ENCODE peak calls at places on chromosomes 6 and 20, in ten cellular contexts. One of them, this sample, is unnamed.

GRCh38 chr6:52361945-52362442 is at the start of gene PAQR8:
- DNase-seq in GF-D8: no peak
- DNase-seq in NCI-H748 treated with DMSO at 0.1 percent for 48 hours: peak
- DNase-seq in astrocyte of the spinal cord: peak
- DNase-seq in breast epithelium: peak
- DNase-seq in fibroblast of mammary gland: peak
- DNase-seq in HTR-8/SVneo: peak
- DNase-seq in prostate gland: peak
- DNase-seq in aorta: peak
- DNase-seq in stimulated activated CD8-positive, alpha-beta memory T cell treated with anti-CD3 and anti-CD28 coated beads, Interleukin-2, amount 100 ng/mL, for 48 hours: peak
- DNase-seq in this sample: peak

GRCh38 chr6:79146426-79146825 is 68.4 kb upstream of the PHIP start:
- DNase-seq in prostate gland: no peak
- DNase-seq in NCI-H748 treated with DMSO at 0.1 percent for 48 hours: no peak
- DNase-seq in breast epithelium: no peak
- DNase-seq in GF-D8: no peak
- DNase-seq in astrocyte of the spinal cord: no peak
- DNase-seq in stimulated activated CD8-positive, alpha-beta memory T cell treated with anti-CD3 and anti-CD28 coated beads, Interleukin-2, amount 100 ng/mL, for 48 hours: no peak
- DNase-seq in fibroblast of mammary gland: peak
- DNase-seq in aorta: no peak
- DNase-seq in HTR-8/SVneo: no peak
- DNase-seq in this sample: no peak

GRCh38 chr6:10521104-10521808 is at the start of gene GCNT2:
- DNase-seq in GF-D8: peak
- DNase-seq in HTR-8/SVneo: peak
- DNase-seq in astrocyte of the spinal cord: peak
- DNase-seq in prostate gland: peak
- DNase-seq in stimulated activated CD8-positive, alpha-beta memory T cell treated with anti-CD3 and anti-CD28 coated beads, Interleukin-2, amount 100 ng/mL, for 48 hours: no peak
- DNase-seq in breast epithelium: no peak
- DNase-seq in fibroblast of mammary gland: no peak
- DNase-seq in aorta: no peak
- DNase-seq in NCI-H748 treated with DMSO at 0.1 percent for 48 hours: peak
- DNase-seq in this sample: peak

GRCh38 chr6:24125980-24126379 is at the start of gene NRSN1:
- DNase-seq in aorta: peak
- DNase-seq in NCI-H748 treated with DMSO at 0.1 percent for 48 hours: peak
- DNase-seq in fibroblast of mammary gland: no peak
- DNase-seq in prostate gland: no peak
- DNase-seq in breast epithelium: no peak
- DNase-seq in GF-D8: no peak
- DNase-seq in stimulated activated CD8-positive, alpha-beta memory T cell treated with anti-CD3 and anti-CD28 coated beads, Interleukin-2, amount 100 ng/mL, for 48 hours: no peak
- DNase-seq in astrocyte of the spinal cord: no peak
- DNase-seq in HTR-8/SVneo: no peak
- DNase-seq in this sample: peak

GRCh38 chr20:1075564-1075963 is 42.8 kb upstream of the PSMF1 start:
- DNase-seq in stimulated activated CD8-positive, alpha-beta memory T cell treated with anti-CD3 and anti-CD28 coated beads, Interleukin-2, amount 100 ng/mL, for 48 hours: no peak
- DNase-seq in GF-D8: no peak
- DNase-seq in fibroblast of mammary gland: no peak
- DNase-seq in astrocyte of the spinal cord: no peak
- DNase-seq in breast epithelium: no peak
- DNase-seq in HTR-8/SVneo: no peak
- DNase-seq in aorta: no peak
- DNase-seq in NCI-H748 treated with DMSO at 0.1 percent for 48 hours: no peak
- DNase-seq in prostate gland: no peak
- DNase-seq in this sample: no peak

GRCh38 chr20:24442909-24443308 is 26.5 kb upstream of the SYNDIG1 start:
- DNase-seq in GF-D8: no peak
- DNase-seq in aorta: no peak
- DNase-seq in breast epithelium: no peak
- DNase-seq in fibroblast of mammary gland: no peak
- DNase-seq in astrocyte of the spinal cord: no peak
- DNase-seq in stimulated activated CD8-positive, alpha-beta memory T cell treated with anti-CD3 and anti-CD28 coated beads, Interleukin-2, amount 100 ng/mL, for 48 hours: no peak
- DNase-seq in HTR-8/SVneo: no peak
- DNase-seq in NCI-H748 treated with DMSO at 0.1 percent for 48 hours: no peak
- DNase-seq in prostate gland: no peak
- DNase-seq in this sample: no peak

GRCh38 chr6:159968295-159969203 is at the start of gene IGF2R:
- DNase-seq in prostate gland: peak
- DNase-seq in GF-D8: peak
- DNase-seq in NCI-H748 treated with DMSO at 0.1 percent for 48 hours: peak
- DNase-seq in breast epithelium: peak
- DNase-seq in fibroblast of mammary gland: peak
- DNase-seq in HTR-8/SVneo: peak
- DNase-seq in stimulated activated CD8-positive, alpha-beta memory T cell treated with anti-CD3 and anti-CD28 coated beads, Interleukin-2, amount 100 ng/mL, for 48 hours: peak
- DNase-seq in astrocyte of the spinal cord: peak
- DNase-seq in aorta: peak
- DNase-seq in this sample: peak

GRCh38 chr20:33767739-33768138 is 35.9 kb downstream of the ZNF341 start:
- DNase-seq in prostate gland: no peak
- DNase-seq in GF-D8: no peak
- DNase-seq in NCI-H748 treated with DMSO at 0.1 percent for 48 hours: no peak
- DNase-seq in breast epithelium: no peak
- DNase-seq in fibroblast of mammary gland: no peak
- DNase-seq in astrocyte of the spinal cord: no peak
- DNase-seq in stimulated activated CD8-positive, alpha-beta memory T cell treated with anti-CD3 and anti-CD28 coated beads, Interleukin-2, amount 100 ng/mL, for 48 hours: no peak
- DNase-seq in HTR-8/SVneo: no peak
- DNase-seq in aorta: no peak
- DNase-seq in this sample: no peak

GRCh38 chr6:586553-586952 is 70.3 kb downstream of the HUS1B start:
- DNase-seq in breast epithelium: no peak
- DNase-seq in astrocyte of the spinal cord: no peak
- DNase-seq in aorta: no peak
- DNase-seq in NCI-H748 treated with DMSO at 0.1 percent for 48 hours: no peak
- DNase-seq in prostate gland: no peak
- DNase-seq in fibroblast of mammary gland: no peak
- DNase-seq in stimulated activated CD8-positive, alpha-beta memory T cell treated with anti-CD3 and anti-CD28 coated beads, Interleukin-2, amount 100 ng/mL, for 48 hours: no peak
- DNase-seq in HTR-8/SVneo: no peak
- DNase-seq in GF-D8: no peak
- DNase-seq in this sample: peak

GRCh38 chr6:145733770-145734169 is 1.6 kb downstream of the EPM2A start:
- DNase-seq in breast epithelium: no peak
- DNase-seq in HTR-8/SVneo: no peak
- DNase-seq in NCI-H748 treated with DMSO at 0.1 percent for 48 hours: peak
- DNase-seq in stimulated activated CD8-positive, alpha-beta memory T cell treated with anti-CD3 and anti-CD28 coated beads, Interleukin-2, amount 100 ng/mL, for 48 hours: no peak
- DNase-seq in GF-D8: peak
- DNase-seq in fibroblast of mammary gland: no peak
- DNase-seq in astrocyte of the spinal cord: no peak
- DNase-seq in aorta: no peak
- DNase-seq in prostate gland: no peak
- DNase-seq in this sample: peak

GRCh38 chr6:32151885-32152311 is at the start of gene PRRT1:
- DNase-seq in astrocyte of the spinal cord: no peak
- DNase-seq in GF-D8: no peak
- DNase-seq in NCI-H748 treated with DMSO at 0.1 percent for 48 hours: no peak
- DNase-seq in HTR-8/SVneo: no peak
- DNase-seq in prostate gland: no peak
- DNase-seq in fibroblast of mammary gland: no peak
- DNase-seq in aorta: no peak
- DNase-seq in stimulated activated CD8-positive, alpha-beta memory T cell treated with anti-CD3 and anti-CD28 coated beads, Interleukin-2, amount 100 ng/mL, for 48 hours: no peak
- DNase-seq in breast epithelium: no peak
- DNase-seq in this sample: no peak

GRCh38 chr20:12166053-12166717 is 248.5 kb downstream of the BTBD3 start:
- DNase-seq in breast epithelium: no peak
- DNase-seq in stimulated activated CD8-positive, alpha-beta memory T cell treated with anti-CD3 and anti-CD28 coated beads, Interleukin-2, amount 100 ng/mL, for 48 hours: no peak
- DNase-seq in GF-D8: no peak
- DNase-seq in HTR-8/SVneo: peak
- DNase-seq in fibroblast of mammary gland: peak
- DNase-seq in prostate gland: no peak
- DNase-seq in aorta: no peak
- DNase-seq in NCI-H748 treated with DMSO at 0.1 percent for 48 hours: no peak
- DNase-seq in astrocyte of the spinal cord: peak
- DNase-seq in this sample: no peak

GRCh38 chr6:6397842-6398241 is 77.4 kb upstream of the F13A1 start:
- DNase-seq in breast epithelium: no peak
- DNase-seq in HTR-8/SVneo: no peak
- DNase-seq in prostate gland: no peak
- DNase-seq in GF-D8: no peak
- DNase-seq in NCI-H748 treated with DMSO at 0.1 percent for 48 hours: no peak
- DNase-seq in stimulated activated CD8-positive, alpha-beta memory T cell treated with anti-CD3 and anti-CD28 coated beads, Interleukin-2, amount 100 ng/mL, for 48 hours: no peak
- DNase-seq in astrocyte of the spinal cord: no peak
- DNase-seq in fibroblast of mammary gland: no peak
- DNase-seq in aorta: no peak
- DNase-seq in this sample: no peak

GRCh38 chr6:162887981-162888689 is 160.4 kb downstream of the PACRG start:
- DNase-seq in fibroblast of mammary gland: no peak
- DNase-seq in prostate gland: no peak
- DNase-seq in aorta: no peak
- DNase-seq in stimulated activated CD8-positive, alpha-beta memory T cell treated with anti-CD3 and anti-CD28 coated beads, Interleukin-2, amount 100 ng/mL, for 48 hours: no peak
- DNase-seq in NCI-H748 treated with DMSO at 0.1 percent for 48 hours: no peak
- DNase-seq in breast epithelium: no peak
- DNase-seq in GF-D8: no peak
- DNase-seq in astrocyte of the spinal cord: no peak
- DNase-seq in HTR-8/SVneo: no peak
- DNase-seq in this sample: no peak

GRCh38 chr6:104540743-104541142 is 319.0 kb downstream of the HACE1 start:
- DNase-seq in GF-D8: no peak
- DNase-seq in astrocyte of the spinal cord: peak
- DNase-seq in aorta: no peak
- DNase-seq in NCI-H748 treated with DMSO at 0.1 percent for 48 hours: no peak
- DNase-seq in HTR-8/SVneo: no peak
- DNase-seq in prostate gland: no peak
- DNase-seq in breast epithelium: no peak
- DNase-seq in stimulated activated CD8-positive, alpha-beta memory T cell treated with anti-CD3 and anti-CD28 coated beads, Interleukin-2, amount 100 ng/mL, for 48 hours: no peak
- DNase-seq in fibroblast of mammary gland: peak
- DNase-seq in this sample: no peak

GRCh38 chr6:110352603-110353303 is 5.4 kb downstream of the METTL24 start:
- DNase-seq in astrocyte of the spinal cord: peak
- DNase-seq in NCI-H748 treated with DMSO at 0.1 percent for 48 hours: no peak
- DNase-seq in HTR-8/SVneo: no peak
- DNase-seq in breast epithelium: no peak
- DNase-seq in aorta: no peak
- DNase-seq in stimulated activated CD8-positive, alpha-beta memory T cell treated with anti-CD3 and anti-CD28 coated beads, Interleukin-2, amount 100 ng/mL, for 48 hours: no peak
- DNase-seq in fibroblast of mammary gland: peak
- DNase-seq in prostate gland: no peak
- DNase-seq in GF-D8: no peak
- DNase-seq in this sample: no peak

GRCh38 chr20:48769111-48769879 is 58.5 kb downstream of the PREX1 start:
- DNase-seq in HTR-8/SVneo: no peak
- DNase-seq in stimulated activated CD8-positive, alpha-beta memory T cell treated with anti-CD3 and anti-CD28 coated beads, Interleukin-2, amount 100 ng/mL, for 48 hours: peak
- DNase-seq in breast epithelium: no peak
- DNase-seq in astrocyte of the spinal cord: no peak
- DNase-seq in NCI-H748 treated with DMSO at 0.1 percent for 48 hours: no peak
- DNase-seq in GF-D8: no peak
- DNase-seq in prostate gland: no peak
- DNase-seq in fibroblast of mammary gland: peak
- DNase-seq in aorta: no peak
- DNase-seq in this sample: peak

GRCh38 chr20:51542033-51542893 is at the start of gene NFATC2:
- DNase-seq in astrocyte of the spinal cord: no peak
- DNase-seq in HTR-8/SVneo: no peak
- DNase-seq in stimulated activated CD8-positive, alpha-beta memory T cell treated with anti-CD3 and anti-CD28 coated beads, Interleukin-2, amount 100 ng/mL, for 48 hours: peak
- DNase-seq in aorta: peak
- DNase-seq in breast epithelium: no peak
- DNase-seq in prostate gland: no peak
- DNase-seq in GF-D8: peak
- DNase-seq in NCI-H748 treated with DMSO at 0.1 percent for 48 hours: no peak
- DNase-seq in fibroblast of mammary gland: no peak
- DNase-seq in this sample: peak

GRCh38 chr20:64232794-64233193 is 22.8 kb upstream of the PCMTD2 start:
- DNase-seq in astrocyte of the spinal cord: no peak
- DNase-seq in stimulated activated CD8-positive, alpha-beta memory T cell treated with anti-CD3 and anti-CD28 coated beads, Interleukin-2, amount 100 ng/mL, for 48 hours: no peak
- DNase-seq in breast epithelium: no peak
- DNase-seq in aorta: no peak
- DNase-seq in NCI-H748 treated with DMSO at 0.1 percent for 48 hours: no peak
- DNase-seq in fibroblast of mammary gland: no peak
- DNase-seq in prostate gland: peak
- DNase-seq in GF-D8: no peak
- DNase-seq in HTR-8/SVneo: no peak
- DNase-seq in this sample: no peak

GRCh38 chr6:26743157-26743821 is 83.7 kb upstream of the ZNF322 start:
- DNase-seq in GF-D8: no peak
- DNase-seq in HTR-8/SVneo: no peak
- DNase-seq in stimulated activated CD8-positive, alpha-beta memory T cell treated with anti-CD3 and anti-CD28 coated beads, Interleukin-2, amount 100 ng/mL, for 48 hours: no peak
- DNase-seq in aorta: no peak
- DNase-seq in prostate gland: no peak
- DNase-seq in NCI-H748 treated with DMSO at 0.1 percent for 48 hours: no peak
- DNase-seq in fibroblast of mammary gland: peak
- DNase-seq in astrocyte of the spinal cord: peak
- DNase-seq in breast epithelium: no peak
- DNase-seq in this sample: no peak

GRCh38 chr6:145028144-145028818 is 707.0 kb downstream of the EPM2A start:
- DNase-seq in fibroblast of mammary gland: peak
- DNase-seq in breast epithelium: no peak
- DNase-seq in aorta: no peak
- DNase-seq in prostate gland: peak
- DNase-seq in GF-D8: no peak
- DNase-seq in stimulated activated CD8-positive, alpha-beta memory T cell treated with anti-CD3 and anti-CD28 coated beads, Interleukin-2, amount 100 ng/mL, for 48 hours: no peak
- DNase-seq in HTR-8/SVneo: peak
- DNase-seq in NCI-H748 treated with DMSO at 0.1 percent for 48 hours: peak
- DNase-seq in astrocyte of the spinal cord: peak
- DNase-seq in this sample: peak

GRCh38 chr6:131062245-131063027 is 609 bp downstream of the EPB41L2 start:
- DNase-seq in HTR-8/SVneo: no peak
- DNase-seq in aorta: peak
- DNase-seq in fibroblast of mammary gland: no peak
- DNase-seq in GF-D8: no peak
- DNase-seq in prostate gland: no peak
- DNase-seq in stimulated activated CD8-positive, alpha-beta memory T cell treated with anti-CD3 and anti-CD28 coated beads, Interleukin-2, amount 100 ng/mL, for 48 hours: no peak
- DNase-seq in astrocyte of the spinal cord: no peak
- DNase-seq in breast epithelium: no peak
- DNase-seq in NCI-H748 treated with DMSO at 0.1 percent for 48 hours: no peak
- DNase-seq in this sample: peak

GRCh38 chr20:62745279-62745958 is 36.8 kb downstream of the NTSR1 start:
- DNase-seq in aorta: no peak
- DNase-seq in HTR-8/SVneo: no peak
- DNase-seq in GF-D8: no peak
- DNase-seq in astrocyte of the spinal cord: no peak
- DNase-seq in NCI-H748 treated with DMSO at 0.1 percent for 48 hours: no peak
- DNase-seq in breast epithelium: no peak
- DNase-seq in fibroblast of mammary gland: no peak
- DNase-seq in prostate gland: no peak
- DNase-seq in stimulated activated CD8-positive, alpha-beta memory T cell treated with anti-CD3 and anti-CD28 coated beads, Interleukin-2, amount 100 ng/mL, for 48 hours: no peak
- DNase-seq in this sample: no peak

GRCh38 chr6:88972504-88973423 is 9.3 kb upstream of the RNGTT start:
- DNase-seq in prostate gland: no peak
- DNase-seq in NCI-H748 treated with DMSO at 0.1 percent for 48 hours: no peak
- DNase-seq in astrocyte of the spinal cord: no peak
- DNase-seq in fibroblast of mammary gland: no peak
- DNase-seq in GF-D8: no peak
- DNase-seq in HTR-8/SVneo: no peak
- DNase-seq in aorta: no peak
- DNase-seq in stimulated activated CD8-positive, alpha-beta memory T cell treated with anti-CD3 and anti-CD28 coated beads, Interleukin-2, amount 100 ng/mL, for 48 hours: no peak
- DNase-seq in breast epithelium: no peak
- DNase-seq in this sample: peak

GRCh38 chr20:12093062-12093796 is 175.5 kb downstream of the BTBD3 start:
- DNase-seq in astrocyte of the spinal cord: no peak
- DNase-seq in fibroblast of mammary gland: no peak
- DNase-seq in breast epithelium: no peak
- DNase-seq in HTR-8/SVneo: no peak
- DNase-seq in prostate gland: no peak
- DNase-seq in GF-D8: no peak
- DNase-seq in NCI-H748 treated with DMSO at 0.1 percent for 48 hours: no peak
- DNase-seq in stimulated activated CD8-positive, alpha-beta memory T cell treated with anti-CD3 and anti-CD28 coated beads, Interleukin-2, amount 100 ng/mL, for 48 hours: no peak
- DNase-seq in aorta: no peak
- DNase-seq in this sample: no peak

GRCh38 chr20:37523012-37523391 is 2.0 kb downstream of the NNAT start:
- DNase-seq in fibroblast of mammary gland: no peak
- DNase-seq in HTR-8/SVneo: no peak
- DNase-seq in prostate gland: no peak
- DNase-seq in GF-D8: no peak
- DNase-seq in stimulated activated CD8-positive, alpha-beta memory T cell treated with anti-CD3 and anti-CD28 coated beads, Interleukin-2, amount 100 ng/mL, for 48 hours: no peak
- DNase-seq in aorta: no peak
- DNase-seq in astrocyte of the spinal cord: no peak
- DNase-seq in breast epithelium: no peak
- DNase-seq in NCI-H748 treated with DMSO at 0.1 percent for 48 hours: no peak
- DNase-seq in this sample: no peak

GRCh38 chr6:113147544-113147943 is 709.6 kb upstream of the MARCKS start:
- DNase-seq in NCI-H748 treated with DMSO at 0.1 percent for 48 hours: no peak
- DNase-seq in HTR-8/SVneo: no peak
- DNase-seq in GF-D8: no peak
- DNase-seq in aorta: no peak
- DNase-seq in astrocyte of the spinal cord: peak
- DNase-seq in prostate gland: no peak
- DNase-seq in breast epithelium: no peak
- DNase-seq in stimulated activated CD8-positive, alpha-beta memory T cell treated with anti-CD3 and anti-CD28 coated beads, Interleukin-2, amount 100 ng/mL, for 48 hours: no peak
- DNase-seq in fibroblast of mammary gland: peak
- DNase-seq in this sample: no peak

GRCh38 chr20:59230385-59230784 is 66.8 kb downstream of the ZNF831 start:
- DNase-seq in fibroblast of mammary gland: no peak
- DNase-seq in prostate gland: no peak
- DNase-seq in GF-D8: no peak
- DNase-seq in aorta: no peak
- DNase-seq in HTR-8/SVneo: no peak
- DNase-seq in astrocyte of the spinal cord: no peak
- DNase-seq in NCI-H748 treated with DMSO at 0.1 percent for 48 hours: no peak
- DNase-seq in breast epithelium: no peak
- DNase-seq in stimulated activated CD8-positive, alpha-beta memory T cell treated with anti-CD3 and anti-CD28 coated beads, Interleukin-2, amount 100 ng/mL, for 48 hours: no peak
- DNase-seq in this sample: no peak

This sample was measured in NCI-H146.